ENCODE peak calls at places on chromosome 10, in five cellular contexts. L is RWPE1, S is cardiac muscle cell, X is SK-N-MC, E is iPS DF 6.9. F is an unnamed sample.
A peak's percentile ranks its signal among the peaks of the same experiment; 100 is the strongest.

GRCh38 chr10:69123306-69123746 is 652 bp upstream of the VPS26A start:
- DNase-seq in E (no peak), L (peak; percentile 45), S (peak; percentile 83), X (no peak), F (no peak)

GRCh38 chr10:4981722-4982471 is 18.7 kb downstream of the AKR1C1 start:
- DNase-seq in L (peak; percentile 9), S (peak; percentile 73), E (peak; percentile 43), X (no peak), F (peak; percentile 33)

GRCh38 chr10:35640474-35640873 is 1.6 kb downstream of the FZD8 start:
- DNase-seq in X (no peak), L (peak; percentile 57), S (peak; percentile 87), E (no peak), F (peak; percentile 63)

GRCh38 chr10:130041691-130042225 is 68.9 kb downstream of the C10orf143 start:
- DNase-seq in X (no peak), S (no peak), E (no peak), L (no peak), F (no peak)

GRCh38 chr10:33025039-33025438 is 67.0 kb upstream of the ITGB1 start:
- DNase-seq in X (no peak), L (no peak), S (no peak), E (no peak), F (no peak)

GRCh38 chr10:57979466-57979865 is 288.2 kb downstream of the IPMK start:
- DNase-seq in L (no peak), S (no peak), X (no peak), E (no peak), F (no peak)

GRCh38 chr10:45152726-45153125 is 152.0 kb downstream of the ZNF22 start:
- DNase-seq in X (no peak), L (no peak), E (no peak), S (no peak), F (no peak)

GRCh38 chr10:123143162-123143824 is 4.6 kb upstream of the HMX2 start:
- DNase-seq in X (no peak), S (no peak), E (no peak), L (no peak), F (peak; percentile 18)

GRCh38 chr10:64733980-64734379 is 1212.8 kb downstream of the REEP3 start:
- DNase-seq in E (no peak), S (peak; percentile 13), X (no peak), L (peak; percentile 28), F (peak; percentile 8)

GRCh38 chr10:61063911-61064310 is 119.9 kb upstream of the RHOBTB1 start:
- DNase-seq in E (no peak), L (no peak), X (no peak), S (no peak), F (no peak)

GRCh38 chr10:121608669-121609190 is 10.5 kb upstream of the FGFR2 start:
- DNase-seq in E (no peak), S (peak; percentile 59), L (peak; percentile 75), X (no peak), F (no peak)

GRCh38 chr10:1563028-1563427 is 174.3 kb downstream of the ADARB2 start:
- DNase-seq in S (no peak), X (no peak), E (no peak), L (no peak), F (no peak)

GRCh38 chr10:72243822-72244437 is 27.9 kb upstream of the ASCC1 start:
- DNase-seq in S (no peak), E (no peak), L (no peak), X (no peak), F (no peak)

GRCh38 chr10:45211576-45211975 is 103.8 kb downstream of the OR13A1 start:
- DNase-seq in S (no peak), X (no peak), E (no peak), L (no peak), F (no peak)

GRCh38 chr10:58475322-58476277 is 37.1 kb upstream of the BICC1 start:
- DNase-seq in E (no peak), S (no peak), X (no peak), L (no peak), F (no peak)

GRCh38 chr10:96043895-96044580 is 655 bp downstream of the CCNJ start:
- DNase-seq in S (peak; percentile 79), X (no peak), E (no peak), L (peak; percentile 65), F (peak; percentile 50)

GRCh38 chr10:14820775-14821154 is 17.1 kb downstream of the CDNF start:
- DNase-seq in X (no peak), S (no peak), L (no peak), E (no peak), F (no peak)

GRCh38 chr10:3068201-3068967 is 1.0 kb downstream of the PFKP start:
- DNase-seq in X (no peak), S (peak; percentile 68), E (no peak), L (peak; percentile 26), F (no peak)

GRCh38 chr10:35268791-35269257 is 67.5 kb upstream of the CCNY start:
- DNase-seq in E (no peak), L (no peak), S (no peak), X (peak; percentile 87), F (no peak)

GRCh38 chr10:93921338-93921737 is 27.6 kb downstream of the SLC35G1 start:
- DNase-seq in X (no peak), E (peak; percentile 22), S (no peak), L (no peak), F (no peak)

GRCh38 chr10:79182122-79182521 is 113.4 kb downstream of the ZMIZ1 start:
- DNase-seq in E (no peak), L (no peak), S (no peak), X (no peak), F (no peak)

GRCh38 chr10:132449051-132449825 is 52.2 kb downstream of the PWWP2B start:
- DNase-seq in L (no peak), S (no peak), E (no peak), X (no peak), F (no peak)

GRCh38 chr10:132450825-132451505 is 54.0 kb downstream of the PWWP2B start:
- DNase-seq in E (no peak), L (no peak), S (no peak), X (no peak), F (no peak)

GRCh38 chr10:132449826-132450211 is 52.8 kb downstream of the PWWP2B start:
- DNase-seq in S (no peak), X (no peak), L (no peak), E (no peak), F (no peak)

GRCh38 chr10:132451506-132452215 is 54.7 kb downstream of the PWWP2B start:
- DNase-seq in E (no peak), X (no peak), L (no peak), S (no peak), F (no peak)

DNA sequence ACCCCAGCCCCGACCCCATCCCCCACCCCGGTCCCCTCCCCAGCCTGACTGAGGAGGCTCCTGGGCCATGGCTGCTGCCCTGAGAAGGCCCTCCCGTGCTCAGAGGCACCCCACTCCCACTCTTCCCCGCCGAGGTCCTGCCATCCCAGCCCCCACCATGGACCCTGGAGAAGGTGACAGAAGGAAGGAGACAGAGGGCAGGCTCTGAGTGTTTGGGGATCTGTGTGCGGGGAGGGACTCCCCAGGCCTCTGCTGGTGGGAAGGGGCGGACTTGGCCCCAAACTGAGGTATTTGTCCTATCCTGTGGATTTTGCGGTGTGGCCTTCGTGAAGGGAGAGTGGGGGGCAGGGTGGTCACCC is 53.4 kb downstream of the PWWP2B start:
- DNase-seq in X (no peak), S (no peak), L (no peak), E (no peak), F (no peak)
- H3K27ac ChIP-seq in X (no peak overlapping the region), S (no peak overlapping the region), L (peak overlapping the region; percentile 57), E (no peak overlapping the region), F (no peak overlapping the region)

GRCh38 chr10:99874341-99875085 is 92.1 kb downstream of the ABCC2 start:
- DNase-seq in E (no peak), L (no peak), S (no peak), X (no peak), F (no peak)
- H3K27ac ChIP-seq in E (no peak overlapping the region), L (no peak overlapping the region), S (peak overlapping the region; percentile 77), X (no peak overlapping the region), F (no peak overlapping the region)

GRCh38 chr10:46552526-46553237 is 3.8 kb downstream of the GPRIN2 start:
- DNase-seq in E (no peak), X (no peak), S (no peak), L (no peak), F (no peak)
- H3K27ac ChIP-seq in E (no peak overlapping the region), X (no peak overlapping the region), S (no peak overlapping the region), L (no peak overlapping the region), F (no peak overlapping the region)

GRCh38 chr10:11181996-11182395 is 164.3 kb downstream of the CELF2 start:
- DNase-seq in S (no peak), E (no peak), X (no peak), L (no peak), F (no peak)
- H3K27ac ChIP-seq in S (peak overlapping the region; percentile 20), E (no peak overlapping the region), X (no peak overlapping the region), L (no peak overlapping the region), F (no peak overlapping the region)

GRCh38 chr10:105577865-105578607 is 936.9 kb downstream of the SORCS3 start:
- DNase-seq in L (no peak), S (peak; percentile 20), X (no peak), E (no peak), F (no peak)
- H3K27ac ChIP-seq in L (no peak overlapping the region), S (no peak overlapping the region), X (no peak overlapping the region), E (no peak overlapping the region), F (no peak overlapping the region)

DNA sequence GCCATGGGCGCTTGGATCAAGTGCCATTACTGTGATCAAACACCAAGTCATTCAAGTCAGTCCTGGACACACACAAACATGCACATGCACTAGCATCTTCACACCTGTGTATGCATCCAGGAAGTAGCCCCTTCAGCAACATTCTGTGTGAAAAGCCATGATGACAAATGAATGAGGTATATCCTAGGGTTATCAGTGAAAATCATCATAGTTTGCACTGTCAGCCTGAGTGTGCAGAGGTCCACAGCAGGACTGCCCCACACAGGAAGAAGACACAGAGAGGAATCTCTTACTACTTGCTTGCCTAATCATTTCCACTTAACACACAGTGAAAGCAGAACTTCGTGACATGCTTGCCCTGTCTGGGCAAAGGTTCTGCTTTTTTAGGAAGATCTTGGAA is 184.0 kb upstream of the ADO start:
- DNase-seq in L (no peak), S (no peak), X (no peak), E (no peak), F (no peak)
- H3K27ac ChIP-seq in L (no peak overlapping the region), S (no peak overlapping the region), X (no peak overlapping the region), E (no peak overlapping the region), F (no peak overlapping the region)

DNA sequence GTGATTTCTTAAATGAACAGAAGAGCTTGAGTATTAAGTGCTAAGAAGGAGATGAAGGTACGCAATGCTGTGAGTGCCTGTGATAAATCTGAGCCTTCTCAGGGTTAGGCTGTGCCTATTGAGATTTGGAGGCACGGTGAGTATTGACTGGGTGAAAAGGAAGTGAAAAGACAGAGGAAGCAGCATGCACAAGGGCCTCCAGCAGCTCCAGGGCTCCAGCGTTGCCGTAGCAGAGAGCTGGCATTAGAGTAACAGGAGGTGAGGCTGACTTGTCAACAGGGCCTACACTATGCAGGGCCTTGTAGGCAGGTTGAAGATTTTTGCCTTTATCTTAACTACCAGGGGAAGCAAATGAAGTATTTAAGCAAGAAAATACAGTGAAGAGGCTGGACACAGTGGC is 54.1 kb upstream of the PDCD4 start:
- DNase-seq in E (no peak), X (no peak), L (no peak), S (peak; percentile 59), F (no peak)
- H3K27ac ChIP-seq in E (no peak overlapping the region), X (no peak overlapping the region), L (no peak overlapping the region), S (peak overlapping the region; percentile 86), F (no peak overlapping the region)